ENCODE peak calls at places on chromosomes 13 and 19, in four cellular contexts. One of them, this sample, is unnamed.

GRCh38 chr13:44879452-44880058 is 109.7 kb downstream of the NUFIP1 start:
- DNase-seq in NCI-H1930: no peak
- DNase-seq in NCI-H446: no peak
- DNase-seq in transverse colon: peak
- DNase-seq in this sample: no peak

GRCh38 chr13:73903561-73903960 is 230.6 kb downstream of the KLF12 start:
- DNase-seq in NCI-H1930: no peak
- DNase-seq in NCI-H446: no peak
- DNase-seq in transverse colon: no peak
- DNase-seq in this sample: no peak

GRCh38 chr19:49772850-49773432 is 6.1 kb downstream of the AP2A1 start:
- DNase-seq in NCI-H1930: no peak
- DNase-seq in NCI-H446: no peak
- DNase-seq in transverse colon: no peak
- DNase-seq in this sample: no peak

GRCh38 chr19:41531438-41532311 is 44.3 kb upstream of the CEACAM21 start:
- DNase-seq in NCI-H1930: peak
- DNase-seq in NCI-H446: peak
- DNase-seq in transverse colon: peak
- DNase-seq in this sample: no peak

GRCh38 chr13:98577823-98578285 is 947 bp upstream of the STK24 start:
- DNase-seq in NCI-H1930: no peak
- DNase-seq in NCI-H446: no peak
- DNase-seq in transverse colon: no peak
- DNase-seq in this sample: no peak

GRCh38 chr19:30856376-30856775 is 484.2 kb downstream of the ZNF536 start:
- DNase-seq in NCI-H1930: no peak
- DNase-seq in NCI-H446: no peak
- DNase-seq in transverse colon: no peak
- DNase-seq in this sample: no peak

GRCh38 chr19:56120371-56121179 is 520 bp downstream of the ZNF787 start:
- DNase-seq in NCI-H1930: peak
- DNase-seq in NCI-H446: peak
- DNase-seq in transverse colon: peak
- DNase-seq in this sample: peak

GRCh38 chr19:12647490-12648071 is 19.0 kb downstream of the MAN2B1 start:
- DNase-seq in NCI-H1930: no peak
- DNase-seq in NCI-H446: no peak
- DNase-seq in transverse colon: peak
- DNase-seq in this sample: no peak

GRCh38 chr13:113491418-113491883 is 940 bp upstream of the DCUN1D2 start:
- DNase-seq in NCI-H1930: no peak
- DNase-seq in NCI-H446: no peak
- DNase-seq in transverse colon: peak
- DNase-seq in this sample: no peak

GRCh38 chr13:111539252-111539651 is 218.8 kb downstream of the TEX29 start:
- DNase-seq in NCI-H1930: no peak
- DNase-seq in NCI-H446: no peak
- DNase-seq in transverse colon: no peak
- DNase-seq in this sample: no peak

GRCh38 chr13:109419896-109420295 is 366.5 kb downstream of the IRS2 start:
- DNase-seq in NCI-H1930: no peak
- DNase-seq in NCI-H446: no peak
- DNase-seq in transverse colon: no peak
- DNase-seq in this sample: no peak

GRCh38 chr13:35782793-35783192 is 306.3 kb upstream of the MAB21L1 start:
- DNase-seq in NCI-H1930: no peak
- DNase-seq in NCI-H446: no peak
- DNase-seq in transverse colon: no peak
- DNase-seq in this sample: no peak

GRCh38 chr19:16249826-16250434 is 52.2 kb downstream of the AP1M1 start:
- DNase-seq in NCI-H1930: no peak
- DNase-seq in NCI-H446: no peak
- DNase-seq in transverse colon: no peak
- DNase-seq in this sample: no peak

GRCh38 chr13:104759069-104759468 is 1692.9 kb upstream of the SLC10A2 start:
- DNase-seq in NCI-H1930: no peak
- DNase-seq in NCI-H446: no peak
- DNase-seq in transverse colon: no peak
- DNase-seq in this sample: no peak

GRCh38 chr13:110593430-110594130 is 21.8 kb upstream of the NAXD start:
- DNase-seq in NCI-H1930: no peak
- DNase-seq in NCI-H446: no peak
- DNase-seq in transverse colon: no peak
- DNase-seq in this sample: peak

GRCh38 chr13:27493981-27494380 is 43.6 kb upstream of the MTIF3 start:
- DNase-seq in NCI-H1930: no peak
- DNase-seq in NCI-H446: no peak
- DNase-seq in transverse colon: no peak
- DNase-seq in this sample: no peak

GRCh38 chr13:103815619-103816018 is 749.4 kb upstream of the SLC10A2 start:
- DNase-seq in NCI-H1930: no peak
- DNase-seq in NCI-H446: no peak
- DNase-seq in transverse colon: no peak
- DNase-seq in this sample: no peak

GRCh38 chr13:113106666-113107065 is 1.1 kb downstream of the F7 start:
- DNase-seq in NCI-H1930: no peak
- DNase-seq in NCI-H446: no peak
- DNase-seq in transverse colon: no peak
- DNase-seq in this sample: no peak

GRCh38 chr13:24506698-24507335 is 5.8 kb downstream of the PARP4 start:
- DNase-seq in NCI-H1930: no peak
- DNase-seq in NCI-H446: no peak
- DNase-seq in transverse colon: no peak
- DNase-seq in this sample: no peak

GRCh38 chr19:31350693-31351211 is 1.5 kb upstream of the TSHZ3 start:
- DNase-seq in NCI-H1930: no peak
- DNase-seq in NCI-H446: peak
- DNase-seq in transverse colon: peak
- DNase-seq in this sample: no peak

GRCh38 chr19:11268783-11269267 is 6.5 kb upstream of the DOCK6 start:
- DNase-seq in NCI-H1930: no peak
- DNase-seq in NCI-H446: no peak
- DNase-seq in transverse colon: peak
- DNase-seq in this sample: no peak

GRCh38 chr13:83881031-83881727 is 1.1 kb downstream of the SLITRK1 start:
- DNase-seq in NCI-H1930: no peak
- DNase-seq in NCI-H446: no peak
- DNase-seq in transverse colon: no peak
- DNase-seq in this sample: no peak

GRCh38 chr13:27199691-27200090 is 28.1 kb upstream of the USP12 start:
- DNase-seq in NCI-H1930: no peak
- DNase-seq in NCI-H446: no peak
- DNase-seq in transverse colon: no peak
- DNase-seq in this sample: no peak

GRCh38 chr19:13881692-13882418 is 4.9 kb downstream of the NANOS3 start:
- DNase-seq in NCI-H1930: no peak
- DNase-seq in NCI-H446: no peak
- DNase-seq in transverse colon: peak
- DNase-seq in this sample: no peak

GRCh38 chr13:36154567-36155231 is 23.5 kb upstream of the DCLK1 start:
- DNase-seq in NCI-H1930: no peak
- DNase-seq in NCI-H446: no peak
- DNase-seq in transverse colon: no peak
- DNase-seq in this sample: no peak

This sample was measured in NCI-H1694 treated with DMSO at 0.1 percent for 48 hours.